ENCODE peak calls at places on chromosomes 5 and 9, in five cellular contexts. P, Y, W, B and N are unnamed samples.

GRCh38 chr5:12865529-12865928 is 961.3 kb upstream of the CTNND2 start:
- DNase-seq in W (no peak), P (no peak), Y (no peak), B (no peak), N (no peak)

GRCh38 chr9:9612270-9612669 is 1000.5 kb downstream of the PTPRD start:
- DNase-seq in Y (no peak), P (no peak), W (no peak), B (no peak), N (no peak)

GRCh38 chr5:54390015-54390414 is 65.5 kb upstream of the HSPB3 start:
- DNase-seq in Y (no peak), W (peak; percentile 66), B (no peak), P (no peak), N (peak; percentile 41)

GRCh38 chr9:90600029-90600428 is 42.6 kb downstream of the DIRAS2 start:
- DNase-seq in Y (no peak), B (no peak), W (no peak), P (no peak), N (no peak)

GRCh38 chr5:72178910-72179815 is 71.9 kb downstream of the MAP1B start:
- DNase-seq in W (no peak), B (peak; percentile 82), Y (peak; percentile 70), P (peak; percentile 78), N (peak; percentile 66)

GRCh38 chr5:56409331-56410190 is 176.4 kb upstream of the ANKRD55 start:
- DNase-seq in W (peak; percentile 76), P (no peak), Y (no peak), B (no peak), N (peak; percentile 18)

GRCh38 chr5:157026789-157027424 is 32.0 kb downstream of the HAVCR1 start:
- DNase-seq in B (peak; percentile 3), W (peak; percentile 48), P (no peak), Y (no peak), N (no peak)

GRCh38 chr9:112249277-112249676 is 74.2 kb upstream of the SUSD1 start:
- DNase-seq in W (no peak), B (no peak), Y (no peak), P (no peak), N (no peak)

GRCh38 chr5:153938131-153938842 is 100.4 kb downstream of the FAM114A2 start:
- DNase-seq in P (no peak), W (no peak), Y (no peak), B (no peak), N (no peak)

GRCh38 chr9:33127881-33128280 is 39.3 kb downstream of the B4GALT1 start:
- DNase-seq in B (no peak), Y (no peak), P (no peak), W (no peak), N (no peak)

GRCh38 chr9:33129886-33130284 is 37.3 kb downstream of the B4GALT1 start:
- DNase-seq in Y (no peak), B (no peak), P (no peak), W (peak; percentile 22), N (no peak)

GRCh38 chr9:33130501-33130900 is 36.6 kb downstream of the B4GALT1 start:
- DNase-seq in B (no peak), P (no peak), Y (no peak), W (peak; percentile 33), N (no peak)

GRCh38 chr9:33129251-33129885 is 37.8 kb downstream of the B4GALT1 start:
- DNase-seq in W (no peak), Y (no peak), B (no peak), P (no peak), N (no peak)

DNA sequence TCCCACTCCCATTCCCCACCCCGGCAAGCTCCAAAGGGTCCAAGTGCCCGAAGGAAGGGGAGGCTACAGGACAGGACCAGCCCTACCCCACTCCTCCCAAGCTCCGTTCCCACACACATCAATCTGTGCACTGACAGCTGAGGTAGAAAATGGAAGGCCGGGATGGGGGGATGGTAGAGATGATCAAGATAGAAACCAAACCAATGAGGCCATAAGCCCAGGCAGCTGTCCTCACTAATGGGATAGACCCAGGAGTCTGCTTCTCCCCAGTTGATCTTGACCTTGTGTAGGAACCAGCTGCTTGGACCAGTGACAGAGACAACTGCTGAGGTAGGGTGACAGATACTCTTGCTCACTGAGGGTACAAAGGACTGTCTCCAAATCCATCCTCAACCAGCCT is 38.6 kb downstream of the B4GALT1 start:
- DNase-seq in B (no peak), P (no peak), W (no peak), Y (no peak), N (no peak)
- H3K27ac ChIP-seq in B (no peak overlapping the region), P (no peak overlapping the region), W (peak overlapping the region; percentile 87), Y (no peak overlapping the region), N (peak overlapping the region; percentile 45)

DNA sequence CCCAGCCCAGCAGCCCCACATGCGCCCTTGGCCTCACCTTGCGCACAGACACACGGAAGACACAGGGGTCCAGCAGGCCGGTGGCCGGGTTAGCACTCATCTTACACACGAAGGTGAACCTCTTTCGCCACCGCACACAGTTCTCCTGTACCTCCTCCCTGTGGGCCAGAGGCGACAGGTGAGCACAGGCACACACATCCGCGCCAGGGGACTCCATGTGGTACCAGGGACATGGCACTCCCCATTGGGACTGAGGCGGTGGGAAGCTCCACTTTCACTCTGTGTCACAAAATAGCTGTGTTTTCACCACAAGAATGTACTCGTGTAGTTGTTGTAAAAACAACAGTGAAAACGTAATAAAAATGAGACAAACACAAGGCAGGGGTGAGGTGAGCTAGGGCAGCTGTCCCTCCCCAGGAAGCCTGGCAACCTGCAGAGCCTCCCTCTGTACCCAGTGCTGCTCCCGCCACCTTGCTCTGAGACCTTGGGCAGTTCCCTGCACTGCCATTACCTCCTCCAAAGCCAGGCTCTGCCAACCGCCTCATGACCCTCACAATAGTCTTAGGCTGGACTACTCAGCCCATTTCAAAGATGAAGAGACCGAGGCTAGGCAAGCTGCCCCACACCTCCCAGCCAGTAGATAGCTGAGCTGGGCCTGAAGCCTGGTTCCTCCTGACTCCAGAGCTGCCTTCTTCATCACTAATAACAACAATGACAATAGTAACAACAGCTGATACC is 16.3 kb upstream of the DPM2 start:
- DNase-seq in Y (no peak), B (no peak), W (no peak), P (no peak), N (no peak)
- H3K4me1 ChIP-seq in Y (peaks cover 25% of the 10 kb centered on the region), B (peaks cover 19% of the 10 kb centered on the region), W (peaks cover 39% of the 10 kb centered on the region), P (peaks cover 14% of the 10 kb centered on the region), N (peaks cover 52% of the 10 kb centered on the region)

GRCh38 chr5:114184006-114184405 is 177.9 kb upstream of the KCNN2 start:
- DNase-seq in W (no peak), P (no peak), Y (no peak), B (no peak), N (no peak)
- H3K9me3 ChIP-seq in W (no peaks in the 10 kb centered on the region), P (no peaks in the 10 kb centered on the region), Y (peaks cover 10% of the 10 kb centered on the region), B (no peaks in the 10 kb centered on the region), N (peaks cover 2% of the 10 kb centered on the region)

DNA sequence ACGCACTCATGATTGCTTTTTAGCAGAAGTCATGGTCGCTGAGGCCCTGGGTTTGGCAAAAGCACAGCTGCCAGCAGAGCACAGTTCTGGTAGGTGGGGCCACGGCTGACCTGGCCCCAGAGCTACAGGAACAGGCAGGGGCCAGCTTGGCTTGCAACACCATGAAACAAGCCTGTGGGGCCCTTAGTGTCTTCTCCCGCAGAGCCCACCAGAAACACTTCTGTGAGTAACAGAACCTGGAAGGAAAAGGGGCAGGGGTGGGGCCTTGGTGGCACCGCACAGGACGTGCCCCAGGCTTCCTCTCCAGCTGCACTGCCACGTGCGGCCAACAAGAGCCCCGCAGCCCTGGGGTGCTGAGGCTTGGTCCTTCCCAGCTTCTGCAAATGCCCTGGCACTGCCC is 4.8 kb downstream of the ASB6 start:
- DNase-seq in W (no peak), B (no peak), Y (no peak), P (no peak), N (no peak)
- H3K27ac ChIP-seq in W (no peak overlapping the region), B (no peak overlapping the region), Y (no peak overlapping the region), P (no peak overlapping the region), N (no peak overlapping the region)

GRCh38 chr9:126377521-126377920 is 50.9 kb downstream of the MVB12B start:
- DNase-seq in W (no peak), B (no peak), Y (no peak), P (no peak), N (no peak)
- H3K4me1 ChIP-seq in W (peaks cover 29% of the 10 kb centered on the region), B (peaks cover 32% of the 10 kb centered on the region), Y (peaks cover 50% of the 10 kb centered on the region), P (no peaks in the 10 kb centered on the region), N (peaks cover 5% of the 10 kb centered on the region)

GRCh38 chr9:122619996-122620395 is 5.5 kb downstream of the OR1Q1 start:
- DNase-seq in W (no peak), P (no peak), Y (no peak), B (no peak), N (no peak)

GRCh38 chr9:122609810-122610209 is 4.7 kb upstream of the OR1Q1 start:
- DNase-seq in Y (no peak), B (no peak), W (no peak), P (no peak), N (no peak)

DNA sequence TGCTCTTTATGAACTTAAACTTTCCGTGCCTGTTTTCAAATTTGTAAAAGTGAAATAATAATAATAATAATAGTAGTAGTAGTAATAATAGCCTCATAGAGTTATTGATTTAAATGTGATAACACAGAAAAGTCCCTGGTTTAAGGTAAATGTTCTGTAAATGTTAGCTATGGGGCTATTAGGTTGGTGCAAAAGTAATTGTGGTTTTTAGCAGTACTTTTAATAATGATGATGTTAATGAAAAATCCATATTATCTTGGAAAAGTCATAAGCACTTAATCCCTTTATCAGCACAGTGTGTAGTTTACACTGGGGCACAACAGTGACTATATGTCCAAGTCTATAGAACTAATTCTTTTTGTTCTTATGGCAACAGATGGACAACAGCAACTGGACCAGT is at the start of gene OR1Q1:
- DNase-seq in W (no peak), P (no peak), Y (no peak), B (no peak), N (no peak)
- H3K9me3 ChIP-seq in W (peaks cover 6% of the 10 kb centered on the region), P (no peaks in the 10 kb centered on the region), Y (peaks cover 5% of the 10 kb centered on the region), B (peaks cover 18% of the 10 kb centered on the region), N (peaks cover 6% of the 10 kb centered on the region)

DNA sequence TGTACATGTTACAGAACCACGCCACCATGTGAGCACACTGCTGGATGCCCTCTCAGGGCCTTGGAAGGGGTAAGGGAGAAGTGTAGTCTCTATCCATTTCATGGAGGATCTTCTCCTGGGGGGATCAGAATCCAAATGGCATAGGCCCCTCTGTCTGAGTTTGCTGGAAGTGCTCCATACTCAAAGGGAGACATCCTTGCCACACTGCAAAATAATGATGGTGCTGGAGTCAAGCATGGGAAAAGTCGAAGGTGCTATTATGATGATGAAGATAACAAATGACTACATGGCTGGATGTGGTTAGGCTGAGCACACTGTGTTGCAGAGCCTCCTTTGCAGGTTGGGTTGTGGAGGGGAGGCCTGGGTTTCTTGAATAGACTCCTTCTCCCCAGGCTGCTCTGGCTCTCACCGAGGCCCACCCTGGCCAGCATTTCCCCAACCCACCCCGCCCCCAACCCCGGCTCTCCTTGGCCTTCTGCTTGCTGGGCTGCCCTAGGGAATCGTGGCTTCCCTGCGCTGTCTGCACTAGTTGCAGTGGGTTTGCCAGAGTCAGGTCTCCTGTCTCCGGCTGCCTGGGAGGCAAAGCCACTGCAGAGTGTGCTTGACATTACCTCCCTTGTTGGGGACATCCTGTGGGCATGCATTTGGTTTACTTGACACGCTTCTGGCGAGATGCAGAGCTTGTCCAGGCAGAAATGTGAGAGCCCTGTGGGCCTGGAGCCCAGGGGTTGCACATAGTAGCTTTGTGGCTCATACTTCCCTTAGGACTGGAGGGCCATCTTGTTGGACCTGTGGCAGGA is 3.0 kb downstream of the MVB12B start:
- DNase-seq in P (no peak), B (no peak), Y (peak; percentile 72), W (no peak), N (no peak)
- H3K27ac ChIP-seq in P (no peak overlapping the region), B (no peak overlapping the region), Y (peak overlapping the region; percentile 71), W (no peak overlapping the region), N (no peak overlapping the region)

GRCh38 chr9:37424204-37424685 is 1.7 kb downstream of the GRHPR start:
- DNase-seq in B (no peak), Y (no peak), W (no peak), P (no peak), N (no peak)
- H3K4me1 ChIP-seq in B (peaks cover 20% of the 10 kb centered on the region), Y (peaks cover 17% of the 10 kb centered on the region), W (peaks cover 23% of the 10 kb centered on the region), P (peaks cover 12% of the 10 kb centered on the region), N (peaks cover 33% of the 10 kb centered on the region)